ENCODE peak calls at places on chromosomes 12 and 14, in ten cellular contexts. K, L, B, R, A, Y, J, H, E and T are unnamed samples.

GRCh38 chr14:24398943-24399801 is at the start of gene NYNRIN:
- DNase-seq in R (no peak), B (no peak), A (no peak), H (peak), K (no peak), L (peak), E (peak), Y (peak), J (peak), T (peak)

GRCh38 chr12:97568336-97569180 is 106.0 kb downstream of the RMST start:
- DNase-seq in H (no peak), L (peak), R (no peak), B (no peak), Y (no peak), E (no peak), A (no peak), K (no peak), J (no peak), T (no peak)

GRCh38 chr12:130818381-130819247 is 20.4 kb downstream of the STX2 start:
- DNase-seq in K (peak), E (peak), B (no peak), A (no peak), H (no peak), J (peak), R (peak), Y (peak), L (peak), T (peak)

GRCh38 chr12:87953257-87953860 is 75.8 kb downstream of the C12orf50 start:
- DNase-seq in A (peak), H (no peak), Y (no peak), E (peak), J (no peak), L (peak), B (peak), R (peak), K (no peak), T (no peak)

GRCh38 chr12:6919588-6919987 is 5.2 kb downstream of the ENO2 start:
- DNase-seq in E (no peak), K (no peak), B (no peak), J (no peak), R (no peak), L (no peak), H (no peak), Y (no peak), A (no peak), T (no peak)

GRCh38 chr12:114625294-114625851 is 58.6 kb downstream of the TBX3 start:
- DNase-seq in E (peak), R (peak), L (peak), K (no peak), A (peak), Y (peak), J (peak), H (peak), B (peak), T (peak)

GRCh38 chr12:123075591-123076171 is 75.2 kb downstream of the PITPNM2 start:
- DNase-seq in R (peak), K (peak), E (no peak), A (peak), H (no peak), L (peak), B (peak), Y (no peak), J (peak), T (no peak)

GRCh38 chr14:20680843-20681347 is 3.5 kb upstream of the RNASE4 start:
- DNase-seq in E (no peak), B (no peak), K (no peak), R (no peak), H (no peak), Y (no peak), L (no peak), J (no peak), A (no peak), T (no peak)

GRCh38 chr12:114444422-114445279 is 38.7 kb upstream of the TBX5 start:
- DNase-seq in Y (no peak), A (no peak), K (no peak), J (no peak), L (no peak), H (no peak), B (no peak), E (no peak), R (no peak), T (no peak)

GRCh38 chr12:102946042-102946441 is 11.4 kb upstream of the ASCL1 start:
- DNase-seq in B (no peak), E (no peak), K (no peak), A (no peak), R (no peak), L (no peak), H (peak), J (no peak), Y (no peak), T (no peak)

GRCh38 chr12:16385779-16386646 is 38.6 kb downstream of the MGST1 start:
- DNase-seq in H (peak), E (peak), R (peak), B (peak), K (no peak), L (peak), J (no peak), Y (peak), A (no peak), T (no peak)

GRCh38 chr12:71158361-71158882 is 623 bp upstream of the TSPAN8 start:
- DNase-seq in J (no peak), L (peak), E (peak), H (peak), B (no peak), Y (no peak), A (no peak), K (no peak), R (no peak), T (no peak)

GRCh38 chr12:52244615-52244994 is 11.6 kb downstream of the KRT7 start:
- DNase-seq in A (no peak), R (peak), Y (no peak), J (no peak), K (no peak), L (peak), B (peak), H (no peak), E (no peak), T (no peak)